ENCODE peak calls at places on chromosomes 6 and 20, in nine cellular contexts. V is cardiac fibroblast; S is aorta; U is anterior cingulate cortex; Z is stimulated activated CD4-positive, alpha-beta T cell treated with anti-CD3 and anti-CD28 coated beads, Interleukin-1b, Interleukin-23, amount 100 ng/mL, for 1 hour; H is immature natural killer cell; O is heart right ventricle; A is mucosa of descending colon; Q is HEK293T. P is an unnamed sample.
A peak's percentile ranks its signal among the peaks of the same experiment; 100 is the strongest.

GRCh38 chr6:21143651-21144050 is 449.9 kb upstream of the SOX4 start:
- DNase-seq in V (no peak), S (no peak), U (no peak), Z (no peak), H (no peak), O (no peak), A (no peak), Q (no peak), P (no peak)

GRCh38 chr6:22526753-22527152 is 42.6 kb upstream of the HDGFL1 start:
- DNase-seq in V (no peak), S (no peak), U (no peak), Z (no peak), H (no peak), O (no peak), A (no peak), Q (no peak), P (no peak)

GRCh38 chr20:665276-665675 is 10.3 kb downstream of the SCRT2 start:
- DNase-seq in V (no peak), S (no peak), U (no peak), Z (no peak), H (no peak), O (no peak), A (no peak), Q (no peak), P (no peak)

GRCh38 chr6:44052419-44053011 is 74.7 kb downstream of the MRPL14 start:
- DNase-seq in V (peak; percentile 85), S (peak; percentile 66), U (no peak), Z (no peak), H (no peak), O (no peak), A (peak; percentile 35), Q (peak; percentile 50), P (no peak)

GRCh38 chr20:46010491-46011405 is 2.0 kb downstream of the MMP9 start:
- DNase-seq in V (no peak), S (no peak), U (no peak), Z (no peak), H (peak; percentile 70), O (no peak), A (no peak), Q (no peak), P (no peak)

GRCh38 chr6:126039284-126039683 is 52.9 kb downstream of the TRMT11 start:
- DNase-seq in V (peak; percentile 63), S (no peak), U (no peak), Z (no peak), H (no peak), O (no peak), A (no peak), Q (no peak), P (no peak)

GRCh38 chr6:110239516-110240265 is 59.5 kb downstream of the CDC40 start:
- DNase-seq in V (no peak), S (no peak), U (no peak), Z (no peak), H (no peak), O (no peak), A (no peak), Q (no peak), P (no peak)

GRCh38 chr6:75824160-75824559 is 75.1 kb downstream of the MYO6 start:
- DNase-seq in V (no peak), S (no peak), U (no peak), Z (no peak), H (no peak), O (no peak), A (no peak), Q (no peak), P (no peak)

GRCh38 chr20:653110-653589 is at the start of gene SRXN1:
- DNase-seq in V (peak; percentile 94), S (peak; percentile 94), U (peak; percentile 55), Z (peak; percentile 75), H (peak; percentile 83), O (peak; percentile 93), A (peak; percentile 89), Q (peak; percentile 87), P (peak; percentile 98)

P was measured in NCI-H1930.